ENCODE peak calls at places on chromosomes 5 and 9, in eight cellular contexts. B is heart left ventricle; I is left ventricle myocardium inferior; N is colonic mucosa; P is foreskin keratinocyte; Q is hepatocyte; G is CD8-positive, alpha-beta memory T cell; O is ovary. D is an unnamed sample.
A peak's percentile ranks its signal among the peaks of the same experiment; 100 is the strongest.

GRCh38 chr5:38719916-38720315 is 125.9 kb upstream of the OSMR start:
- DNase-seq in P (peak; percentile 46), G (no peak), B (no peak), O (no peak), Q (peak; percentile 2), I (no peak), N (no peak), D (no peak)

GRCh38 chr5:135127604-135128240 is 93.7 kb upstream of the PITX1 start:
- DNase-seq in O (no peak), Q (peak; percentile 81), I (no peak), B (no peak), N (peak; percentile 82), P (peak; percentile 59), G (no peak), D (no peak)

GRCh38 chr5:160701403-160701802 is 150.6 kb downstream of the ATP10B start:
- DNase-seq in P (no peak), N (no peak), G (no peak), B (no peak), I (no peak), O (no peak), Q (no peak), D (no peak)

GRCh38 chr9:112332272-112332671 is 1.1 kb downstream of the PTBP3 start:
- DNase-seq in Q (no peak), N (no peak), O (no peak), I (no peak), G (no peak), P (peak; percentile 21), B (no peak), D (peak; percentile 32)

GRCh38 chr9:95363051-95363841 is 45.7 kb upstream of the FANCC start:
- DNase-seq in O (no peak), P (no peak), G (no peak), I (no peak), Q (peak; percentile 28), B (no peak), N (no peak), D (no peak)

GRCh38 chr5:124395287-124395686 is 351.2 kb downstream of the ZNF608 start:
- DNase-seq in Q (no peak), O (no peak), G (no peak), N (no peak), P (no peak), I (no peak), B (no peak), D (no peak)

GRCh38 chr9:79196606-79197005 is 375.2 kb upstream of the TLE4 start:
- DNase-seq in B (no peak), N (no peak), P (no peak), Q (no peak), O (no peak), I (no peak), G (no peak), D (no peak)

GRCh38 chr5:14450055-14450524 is 131.5 kb upstream of the OTULINL start:
- DNase-seq in B (peak; percentile 74), O (peak; percentile 53), P (no peak), G (no peak), I (peak; percentile 69), N (no peak), Q (peak; percentile 38), D (no peak)

GRCh38 chr5:96509721-96510383 is 76.8 kb upstream of the PCSK1 start:
- DNase-seq in N (no peak), B (no peak), I (no peak), Q (peak; percentile 51), G (no peak), O (no peak), P (peak; percentile 77), D (no peak)

GRCh38 chr5:179118756-179119414 is 58.7 kb downstream of the ZNF354C start:
- DNase-seq in B (no peak), N (peak; percentile 4), P (no peak), O (no peak), G (no peak), Q (no peak), I (no peak), D (no peak)

GRCh38 chr5:138636401-138636944 is 61.3 kb upstream of the HSPA9 start:
- DNase-seq in P (no peak), Q (no peak), G (no peak), B (no peak), I (no peak), O (no peak), N (no peak), D (no peak)

GRCh38 chr5:126357585-126358342 is 65.4 kb upstream of the GRAMD2B start:
- DNase-seq in O (no peak), I (no peak), B (no peak), Q (no peak), N (no peak), P (no peak), G (no peak), D (no peak)

GRCh38 chr5:126360467-126360866 is 62.7 kb upstream of the GRAMD2B start:
- DNase-seq in Q (no peak), N (no peak), P (peak; percentile 52), B (no peak), O (no peak), I (no peak), G (no peak), D (no peak)

GRCh38 chr5:126358525-126358924 is 64.7 kb upstream of the GRAMD2B start:
- DNase-seq in B (no peak), O (no peak), N (no peak), P (no peak), G (no peak), Q (no peak), I (no peak), D (no peak)

GRCh38 chr5:126363658-126364057 is 59.6 kb upstream of the GRAMD2B start:
- DNase-seq in N (no peak), G (no peak), Q (peak; percentile 43), B (no peak), P (no peak), O (no peak), I (no peak), D (no peak)

GRCh38 chr5:126359884-126360283 is 63.3 kb upstream of the GRAMD2B start:
- DNase-seq in I (no peak), N (no peak), G (no peak), B (no peak), Q (no peak), O (no peak), P (no peak), D (no peak)
- H3K4me1 ChIP-seq in I (no peaks in the 10 kb centered on the region), N (no peaks in the 10 kb centered on the region), G (peaks cover 3% of the 10 kb centered on the region), B (no peaks in the 10 kb centered on the region), Q (no peaks in the 10 kb centered on the region), O (peaks cover 1% of the 10 kb centered on the region), P (peaks cover 6% of the 10 kb centered on the region), D (no peaks in the 10 kb centered on the region)

DNA sequence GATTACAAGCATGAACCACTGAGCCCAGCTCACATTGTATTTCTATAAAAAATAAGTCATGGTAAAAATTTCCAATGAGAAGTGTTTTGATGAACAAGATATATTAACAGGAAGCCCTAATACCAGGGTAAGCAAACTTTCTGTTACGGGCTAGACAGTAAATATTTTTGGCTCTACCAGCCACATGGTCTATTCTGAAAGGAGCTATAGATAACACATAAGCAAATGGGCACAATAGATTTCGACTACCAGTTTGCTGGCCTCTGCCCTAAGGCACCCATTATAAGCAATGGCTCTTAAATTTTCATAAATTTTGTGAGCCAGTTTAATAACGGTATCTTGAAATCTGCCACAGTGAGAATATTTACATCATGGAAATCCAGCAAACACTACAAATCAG is 8.1 kb downstream of the UBQLN1 start:
- DNase-seq in I (no peak), B (no peak), P (no peak), G (no peak), Q (no peak), N (no peak), O (no peak), D (no peak)
- H3K4me1 ChIP-seq in I (peaks cover 82% of the 10 kb centered on the region), B (peaks cover 45% of the 10 kb centered on the region), P (peaks cover 6% of the 10 kb centered on the region), G (peaks cover 66% of the 10 kb centered on the region), Q (no peaks in the 10 kb centered on the region), N (peaks cover 4% of the 10 kb centered on the region), O (peaks cover 8% of the 10 kb centered on the region), D (peaks cover 57% of the 10 kb centered on the region)

GRCh38 chr9:128208386-128208785 is 5.2 kb downstream of the DNM1 start:
- DNase-seq in P (no peak), N (no peak), O (no peak), G (no peak), Q (no peak), I (no peak), B (no peak), D (no peak)

GRCh38 chr9:128214571-128215490 is 11.7 kb downstream of the DNM1 start:
- DNase-seq in B (no peak), N (no peak), G (no peak), I (no peak), P (no peak), Q (peak; percentile 7), O (no peak), D (no peak)

GRCh38 chr9:128208943-128209695 is 5.9 kb downstream of the DNM1 start:
- DNase-seq in Q (peak; percentile 3), O (no peak), B (no peak), P (no peak), I (no peak), N (no peak), G (no peak), D (no peak)

GRCh38 chr9:128213746-128214497 is 10.7 kb downstream of the DNM1 start:
- DNase-seq in Q (no peak), N (no peak), B (no peak), I (no peak), P (no peak), O (no peak), G (no peak), D (no peak)

DNA sequence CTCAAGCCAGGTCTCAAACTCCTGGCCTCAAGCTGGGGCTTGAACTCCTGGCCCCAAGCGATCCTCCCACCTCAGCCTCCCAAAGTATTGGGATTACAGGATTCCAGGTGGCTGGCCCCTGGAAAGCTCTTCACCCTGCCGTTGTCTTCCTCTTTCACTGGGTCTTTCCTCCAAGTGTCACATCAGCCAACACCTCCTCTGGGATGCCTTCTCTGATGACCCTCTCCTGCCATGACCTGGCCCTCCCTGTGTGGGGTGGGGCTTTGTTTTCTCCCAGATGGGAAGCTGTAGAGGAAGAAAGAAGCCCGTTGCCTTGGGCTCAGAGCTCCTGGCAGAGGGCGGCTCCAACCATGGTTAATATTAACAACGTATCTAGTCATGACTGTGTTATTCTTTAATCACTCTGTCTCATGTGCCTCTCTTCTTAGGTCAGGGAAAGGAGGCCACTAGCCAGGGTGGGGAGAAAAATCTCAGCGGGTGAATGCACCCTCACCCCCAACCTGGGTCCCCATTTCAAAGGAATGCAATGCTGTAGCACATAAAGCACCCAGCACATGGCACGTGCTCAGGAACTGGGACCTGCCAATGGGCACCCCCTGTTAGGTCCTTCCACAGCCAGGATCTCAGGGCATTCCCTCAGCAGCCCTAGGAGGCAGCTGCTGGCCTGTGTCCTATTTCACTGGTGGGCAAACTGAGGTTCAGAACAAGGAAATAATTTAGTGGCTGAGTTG is 8.5 kb downstream of the DNM1 start:
- DNase-seq in B (no peak), N (peak; percentile 41), I (no peak), G (no peak), P (no peak), Q (no peak), O (no peak), D (no peak)
- H3K4me1 ChIP-seq in B (peaks cover 13% of the 10 kb centered on the region), N (no peaks in the 10 kb centered on the region), I (peaks cover 13% of the 10 kb centered on the region), G (no peaks in the 10 kb centered on the region), P (no peaks in the 10 kb centered on the region), Q (peaks cover 20% of the 10 kb centered on the region), O (no peaks in the 10 kb centered on the region), D (no peaks in the 10 kb centered on the region)

DNA sequence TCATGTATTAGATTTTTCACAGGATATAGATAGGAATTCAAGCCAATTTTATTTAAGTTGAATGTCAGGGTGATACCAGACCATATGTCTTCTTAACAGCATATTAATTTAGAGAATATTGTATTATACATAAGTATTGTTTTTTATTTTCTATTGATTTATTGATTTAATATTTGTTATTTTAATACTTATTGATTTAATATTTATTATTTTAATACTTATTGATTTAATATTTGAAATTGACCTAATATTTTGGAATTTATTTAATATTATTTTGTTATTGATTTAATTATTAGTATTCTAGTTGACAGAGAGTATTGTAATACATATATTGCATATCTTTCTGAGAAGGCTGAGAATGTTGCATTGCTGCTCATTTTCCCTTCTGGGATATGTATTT is 1411.8 kb upstream of the ACO1 start:
- DNase-seq in Q (no peak), P (no peak), O (no peak), G (no peak), I (no peak), B (no peak), N (no peak), D (no peak)
- H3K4me1 ChIP-seq in Q (no peaks in the 10 kb centered on the region), P (no peaks in the 10 kb centered on the region), O (no peaks in the 10 kb centered on the region), G (no peaks in the 10 kb centered on the region), I (no peaks in the 10 kb centered on the region), B (no peaks in the 10 kb centered on the region), N (no peaks in the 10 kb centered on the region), D (no peaks in the 10 kb centered on the region)

D was measured in CD4-positive, CD25-positive, alpha-beta regulatory T cell.